ENCODE peak calls at places on chromosomes 7 and 10, in ten cellular contexts. M, Y, A, T, C, V, B, X, P and N are unnamed samples.

GRCh38 chr10:70579234-70580002 is 23.1 kb downstream of the PRF1 start:
- DNase-seq in C (no peak), P (no peak), A (no peak), M (no peak), T (no peak), Y (no peak), X (no peak), B (no peak), V (no peak), N (no peak)

GRCh38 chr10:51999089-51999488 is 299.7 kb upstream of the CSTF2T start:
- DNase-seq in P (no peak), C (no peak), B (peak; percentile 17), A (no peak), T (no peak), X (peak; percentile 25), M (no peak), V (no peak), Y (no peak), N (no peak)

GRCh38 chr10:14173706-14174594 is 156.8 kb downstream of the FRMD4A start:
- DNase-seq in V (no peak), C (no peak), M (peak; percentile 33), B (peak; percentile 10), X (peak; percentile 28), P (no peak), T (peak; percentile 33), A (peak; percentile 78), Y (no peak), N (no peak)

GRCh38 chr10:47039558-47039905 is 128.3 kb downstream of the PTPN20 start:
- DNase-seq in M (no peak), A (no peak), T (no peak), Y (no peak), P (no peak), B (no peak), C (no peak), X (no peak), V (no peak), N (no peak)

GRCh38 chr10:33195608-33196376 is 138.7 kb downstream of the NRP1 start:
- DNase-seq in A (no peak), Y (no peak), C (no peak), T (no peak), M (peak; percentile 81), V (no peak), X (peak; percentile 47), P (no peak), B (peak; percentile 39), N (no peak)

GRCh38 chr10:122348512-122348911 is 26.0 kb upstream of the PLEKHA1 start:
- DNase-seq in V (no peak), C (no peak), A (peak; percentile 86), M (no peak), T (no peak), X (no peak), Y (no peak), P (no peak), B (no peak), N (no peak)

GRCh38 chr7:80760292-80760691 is 121.8 kb downstream of the CD36 start:
- DNase-seq in P (no peak), V (no peak), T (no peak), A (peak; percentile 66), Y (no peak), M (no peak), B (no peak), X (no peak), C (no peak), N (peak; percentile 88)

GRCh38 chr10:103979530-103979929 is 12.6 kb downstream of the SLK start:
- DNase-seq in B (no peak), C (no peak), M (no peak), X (no peak), P (no peak), A (no peak), Y (no peak), V (no peak), T (no peak), N (no peak)

GRCh38 chr10:119029613-119030420 is at the start of gene NANOS1:
- DNase-seq in X (no peak), M (peak; percentile 12), Y (peak; percentile 32), V (no peak), B (no peak), C (no peak), T (peak; percentile 19), P (no peak), A (peak; percentile 75), N (no peak)

GRCh38 chr7:46871516-46871915 is 710.4 kb downstream of the TNS3 start:
- DNase-seq in C (no peak), M (no peak), T (no peak), A (no peak), V (no peak), Y (no peak), X (no peak), P (no peak), B (no peak), N (no peak)

GRCh38 chr7:102236592-102237287 is 49.9 kb upstream of the SH2B2 start:
- DNase-seq in B (peak; percentile 76), A (peak; percentile 83), T (peak; percentile 39), Y (peak; percentile 72), X (peak; percentile 69), P (peak; percentile 64), V (peak; percentile 9), M (peak; percentile 57), C (peak; percentile 70), N (no peak)

GRCh38 chr10:100349087-100349486 is 2.1 kb downstream of the SCD start:
- DNase-seq in P (no peak), V (no peak), T (no peak), A (peak; percentile 38), X (no peak), B (no peak), Y (no peak), M (no peak), C (no peak), N (no peak)
- H3K4me3 ChIP-seq in P (no peak overlapping the region), V (no peak overlapping the region), T (peak overlapping the region; percentile 95), A (peak overlapping the region; percentile 84), X (peak overlapping the region; percentile 70), B (peak overlapping the region; percentile 95), Y (no peak overlapping the region), M (peak overlapping the region; percentile 85), C (peak overlapping the region; percentile 80), N (peak overlapping the region; percentile 79)

GRCh38 chr10:72072046-72072445 is 16.3 kb downstream of the SPOCK2 start:
- DNase-seq in T (no peak), Y (no peak), P (no peak), A (no peak), B (no peak), V (no peak), X (no peak), C (no peak), M (no peak), N (no peak)

GRCh38 chr10:72068901-72069446 is 19.4 kb downstream of the SPOCK2 start:
- DNase-seq in P (no peak), V (no peak), X (no peak), M (no peak), B (no peak), Y (no peak), A (no peak), C (no peak), T (no peak), N (no peak)

GRCh38 chr10:72067463-72068125 is 20.8 kb downstream of the SPOCK2 start:
- DNase-seq in T (no peak), B (no peak), X (no peak), A (no peak), M (no peak), V (no peak), C (no peak), P (no peak), Y (no peak), N (no peak)

GRCh38 chr10:72068126-72068765 is 20.1 kb downstream of the SPOCK2 start:
- DNase-seq in T (no peak), V (no peak), A (no peak), M (no peak), P (no peak), C (no peak), Y (no peak), B (no peak), X (no peak), N (no peak)

DNA sequence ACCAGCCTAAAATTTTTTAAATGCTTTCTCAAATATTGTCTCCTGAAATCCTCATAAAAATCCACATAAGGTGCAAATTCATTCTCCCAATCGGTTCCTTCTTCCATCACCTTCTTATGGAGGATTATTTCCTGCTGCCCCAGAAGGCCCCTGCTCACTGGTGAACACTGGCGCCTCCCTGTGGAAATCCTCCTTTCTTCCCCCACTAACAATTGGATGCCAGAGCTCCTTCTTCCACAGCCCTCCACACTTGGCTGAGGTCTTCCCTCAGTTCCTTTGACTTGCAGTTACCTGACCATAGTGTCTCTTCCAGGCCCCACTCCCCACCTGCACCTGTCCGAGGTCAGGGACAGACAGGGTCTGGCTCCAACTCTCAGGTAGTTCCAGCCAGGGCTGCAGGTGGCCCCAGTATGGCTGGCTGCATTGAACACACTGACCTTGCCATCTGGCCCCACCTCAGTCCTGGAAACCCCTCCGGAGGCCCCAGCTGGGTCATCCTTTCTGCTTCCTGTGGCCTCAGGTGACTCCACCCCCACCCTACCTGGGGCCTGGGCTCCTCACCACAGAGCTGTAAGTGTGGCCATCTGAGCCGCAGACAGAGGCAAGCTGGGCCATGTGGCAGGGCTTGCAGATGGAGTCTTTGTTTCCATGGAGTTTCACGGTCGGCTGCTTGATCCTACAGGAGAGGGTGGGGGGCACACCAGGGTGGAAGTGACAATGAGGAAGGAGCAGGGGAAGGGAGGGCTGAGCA is 18.4 kb downstream of the SPOCK2 start:
- DNase-seq in B (no peak), V (no peak), T (no peak), C (no peak), P (no peak), Y (no peak), A (peak; percentile 50), X (no peak), M (no peak), N (no peak)
- TF ChIP-seq CTCF in B (peak; percentile 18), V (peak; percentile 19), T (peak; percentile 36), C (no peak), P (no peak), Y (no peak), A (peak; percentile 53), X (peak; percentile 15), M (peak; percentile 1), N (no peak)

DNA sequence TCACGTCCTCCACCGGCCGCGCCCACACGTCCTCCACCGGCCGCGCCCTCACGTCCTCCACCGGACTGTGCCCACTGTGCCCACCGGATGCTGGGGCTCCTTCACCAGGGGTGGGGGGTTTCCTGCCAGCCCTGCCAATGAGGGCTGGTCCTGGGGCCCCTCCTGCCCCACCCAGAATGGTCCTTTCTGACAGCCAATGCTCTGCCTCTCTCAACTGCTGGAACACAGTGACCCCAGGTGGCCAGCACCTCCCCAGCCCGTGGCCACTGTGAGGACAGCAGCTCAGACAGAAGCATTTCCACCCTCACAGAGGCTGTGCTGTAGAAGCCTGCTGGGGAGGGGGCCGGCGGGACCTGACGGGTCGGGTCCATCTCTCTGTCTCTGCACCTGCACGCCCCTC is 90.1 kb upstream of the DNAAF5 start:
- DNase-seq in Y (peak; percentile 52), C (no peak), T (peak; percentile 21), M (no peak), V (peak; percentile 37), P (no peak), A (peak; percentile 11), B (peak; percentile 51), X (no peak), N (no peak)
- H3K4me3 ChIP-seq in Y (no peak overlapping the region), C (no peak overlapping the region), T (no peak overlapping the region), M (no peak overlapping the region), V (no peak overlapping the region), P (no peak overlapping the region), A (no peak overlapping the region), B (no peak overlapping the region), X (no peak overlapping the region), N (no peak overlapping the region)

DNA sequence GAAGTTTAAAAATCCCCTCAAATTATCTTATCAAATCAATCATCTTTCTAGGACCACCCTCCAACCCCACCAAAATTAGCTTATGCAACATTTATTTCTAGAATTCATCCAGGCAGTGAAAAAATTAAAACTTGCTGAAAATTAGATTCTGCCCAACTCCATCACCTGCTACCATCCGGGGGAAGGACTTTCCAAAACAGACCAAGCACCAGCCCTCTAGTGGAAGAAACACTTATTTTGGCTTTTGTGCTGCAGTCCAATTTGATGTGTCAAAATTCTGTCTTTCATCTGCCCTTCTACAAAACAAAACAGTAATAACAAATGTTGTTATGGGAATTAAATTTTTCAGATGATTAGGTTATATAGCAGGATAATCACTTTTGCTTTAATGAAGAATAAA is 35.1 kb downstream of the GCC1 start:
- DNase-seq in X (no peak), Y (no peak), P (no peak), V (no peak), C (no peak), A (no peak), B (no peak), M (no peak), T (no peak), N (no peak)
- TF ChIP-seq CTCF in X (peak; percentile 20), Y (no peak), P (no peak), V (no peak), C (no peak), A (peak; percentile 39), B (no peak), M (no peak), T (peak; percentile 37), N (peak; percentile 28)